ENCODE peak calls at places on chromosomes 5 and 9, in ten cellular contexts. D is spleen; P is heart right ventricle; H is OCI-LY7; E is heart left ventricle; O is pancreas; U is right atrium auricular region; R is AG04450; L is fibroblast of lung; G is CD8-positive, alpha-beta T cell. C is an unnamed sample.

GRCh38 chr5:71537681-71538080 is 49.5 kb upstream of the MCCC2 start:
- DNase-seq in D (no peak), P (no peak), H (no peak), E (no peak), O (no peak), U (no peak), R (no peak), L (no peak), G (no peak), C (no peak)

GRCh38 chr5:14243768-14244167 is 100.6 kb downstream of the TRIO start:
- DNase-seq in D (no peak), P (no peak), H (no peak), E (no peak), O (no peak), U (no peak), R (no peak), L (no peak), G (no peak), C (no peak)

GRCh38 chr9:97740848-97741821 is 44.0 kb upstream of the XPA start:
- DNase-seq in D (no peak), P (peak; percentile 64), H (no peak), E (peak; percentile 72), O (peak; percentile 85), U (peak; percentile 63), R (no peak), L (peak; percentile 44), G (peak; percentile 58), C (peak; percentile 60)

GRCh38 chr5:175566697-175567096 is 88.3 kb downstream of the SFXN1 start:
- DNase-seq in D (no peak), P (no peak), H (no peak), E (no peak), O (no peak), U (no peak), R (no peak), L (no peak), G (no peak), C (no peak)

GRCh38 chr5:128290152-128290858 is 206.7 kb downstream of the SLC12A2 start:
- DNase-seq in D (no peak), P (no peak), H (no peak), E (no peak), O (no peak), U (no peak), R (no peak), L (no peak), G (no peak), C (no peak)

GRCh38 chr9:86005253-86005775 is 64.4 kb downstream of the NAA35 start:
- DNase-seq in D (no peak), P (no peak), H (no peak), E (no peak), O (no peak), U (no peak), R (no peak), L (no peak), G (no peak), C (no peak)

GRCh38 chr5:136424835-136425694 is 59.7 kb upstream of the TRPC7 start:
- DNase-seq in D (peak; percentile 78), P (peak; percentile 59), H (peak; percentile 64), E (peak; percentile 44), O (peak; percentile 92), U (peak; percentile 62), R (no peak), L (peak; percentile 8), G (no peak), C (peak; percentile 71)

GRCh38 chr9:36148652-36149051 is 12.1 kb downstream of the GLIPR2 start:
- DNase-seq in D (peak; percentile 92), P (peak; percentile 91), H (no peak), E (peak; percentile 90), O (peak; percentile 86), U (peak; percentile 99), R (peak; percentile 92), L (peak; percentile 99), G (peak; percentile 78), C (peak; percentile 84)

DNA sequence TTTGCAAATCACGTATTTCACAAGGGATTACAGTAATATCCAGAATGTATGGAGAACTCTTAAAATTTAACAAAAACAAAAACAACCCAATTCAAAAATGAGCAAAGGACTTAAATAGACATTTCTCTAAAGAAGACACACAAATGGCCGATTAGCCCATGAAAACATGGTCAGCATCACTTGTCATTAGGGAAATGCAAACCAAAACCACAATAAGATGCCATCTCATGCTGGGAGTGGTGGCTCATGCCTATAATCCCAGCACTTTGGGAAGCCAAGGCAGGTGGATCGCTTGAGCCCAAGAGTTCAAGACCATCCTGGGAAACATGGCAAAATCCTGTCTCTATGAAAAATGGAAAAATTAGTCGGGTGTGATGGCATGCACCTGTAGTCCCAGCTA is 120.2 kb downstream of the SUSD1 start:
- DNase-seq in D (no peak), P (no peak), H (no peak), E (no peak), O (no peak), U (no peak), R (no peak), L (no peak), G (no peak), C (no peak)
- TF ChIP-seq CTCF in D (no peak), P (no peak), H (no peak), E (no peak), O (no peak), U (no peak), R (no peak), L (no peak), G (no peak), C (no peak)

DNA sequence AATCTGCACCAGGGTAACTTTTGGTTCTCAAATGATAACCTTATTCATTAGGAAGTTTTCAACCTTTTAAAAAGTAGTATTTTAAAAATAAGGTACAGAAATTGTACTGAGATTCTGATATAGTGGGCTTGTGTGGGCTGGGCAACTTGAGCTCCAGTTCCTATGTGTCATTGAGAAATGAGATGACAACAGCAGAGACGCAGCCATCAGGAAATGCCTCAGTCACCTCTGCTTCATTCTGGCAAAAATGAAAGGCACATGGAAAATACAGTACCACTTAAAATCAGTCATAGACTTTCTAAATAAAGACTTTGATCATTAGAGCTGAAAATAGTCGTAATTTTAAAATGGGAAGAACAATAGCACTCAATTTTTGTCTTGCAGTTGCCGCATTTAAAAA is 480.2 kb downstream of the PLK2 start:
- DNase-seq in D (no peak), P (no peak), H (no peak), E (no peak), O (no peak), U (no peak), R (no peak), L (no peak), G (no peak), C (no peak)
- H3K27ac ChIP-seq in D (no peak overlapping the region), P (no peak overlapping the region), H (no peak overlapping the region), E (no peak overlapping the region), O (no peak overlapping the region), U (no peak overlapping the region), R (no peak overlapping the region), L (no peak overlapping the region), G (no peak overlapping the region), C (no peak overlapping the region)

GRCh38 chr9:127954831-127955293 is 17.2 kb upstream of the DPM2 start:
- DNase-seq in D (no peak), P (no peak), H (no peak), E (no peak), O (no peak), U (no peak), R (no peak), L (no peak), G (no peak), C (no peak)

GRCh38 chr9:127959841-127960409 is 20.9 kb downstream of the EEIG1 start:
- DNase-seq in D (no peak), P (no peak), H (no peak), E (no peak), O (no peak), U (no peak), R (no peak), L (no peak), G (no peak), C (no peak)

GRCh38 chr9:127953768-127954505 is 16.3 kb upstream of the DPM2 start:
- DNase-seq in D (no peak), P (no peak), H (no peak), E (no peak), O (no peak), U (no peak), R (no peak), L (no peak), G (no peak), C (no peak)

GRCh38 chr9:127958728-127959127 is 21.1 kb upstream of the DPM2 start:
- DNase-seq in D (no peak), P (no peak), H (no peak), E (no peak), O (no peak), U (no peak), R (no peak), L (no peak), G (no peak), C (no peak)

GRCh38 chr9:127955294-127956015 is 17.8 kb upstream of the DPM2 start:
- DNase-seq in D (no peak), P (peak; percentile 68), H (peak; percentile 81), E (peak; percentile 62), O (no peak), U (no peak), R (no peak), L (no peak), G (peak; percentile 80), C (peak; percentile 85)
- TF ChIP-seq CTCF in D (peak; percentile 32), P (peak; percentile 32), H (peak; percentile 80), E (peak; percentile 13), O (peak; percentile 53), U (peak; percentile 20), R (no peak), L (no peak), G (peak; percentile 77), C (peak; percentile 68)

GRCh38 chr5:72999916-73000315 is 44.1 kb downstream of the FCHO2 start:
- DNase-seq in D (no peak), P (no peak), H (no peak), E (no peak), O (no peak), U (no peak), R (no peak), L (no peak), G (no peak), C (no peak)
- H3K27ac ChIP-seq in D (no peak overlapping the region), P (no peak overlapping the region), H (no peak overlapping the region), E (no peak overlapping the region), O (no peak overlapping the region), U (no peak overlapping the region), R (no peak overlapping the region), L (no peak overlapping the region), G (no peak overlapping the region), C (no peak overlapping the region)

GRCh38 chr5:130642461-130642860 is 522.6 kb downstream of the HINT1 start:
- DNase-seq in D (no peak), P (no peak), H (no peak), E (no peak), O (no peak), U (no peak), R (no peak), L (no peak), G (no peak), C (no peak)

GRCh38 chr5:130643321-130643720 is 521.7 kb downstream of the HINT1 start:
- DNase-seq in D (no peak), P (no peak), H (no peak), E (no peak), O (no peak), U (no peak), R (no peak), L (no peak), G (no peak), C (no peak)
- TF ChIP-seq CTCF in D (no peak), P (no peak), H (no peak), E (no peak), O (no peak), U (no peak), R (no peak), L (no peak), G (no peak), C (no peak)

DNA sequence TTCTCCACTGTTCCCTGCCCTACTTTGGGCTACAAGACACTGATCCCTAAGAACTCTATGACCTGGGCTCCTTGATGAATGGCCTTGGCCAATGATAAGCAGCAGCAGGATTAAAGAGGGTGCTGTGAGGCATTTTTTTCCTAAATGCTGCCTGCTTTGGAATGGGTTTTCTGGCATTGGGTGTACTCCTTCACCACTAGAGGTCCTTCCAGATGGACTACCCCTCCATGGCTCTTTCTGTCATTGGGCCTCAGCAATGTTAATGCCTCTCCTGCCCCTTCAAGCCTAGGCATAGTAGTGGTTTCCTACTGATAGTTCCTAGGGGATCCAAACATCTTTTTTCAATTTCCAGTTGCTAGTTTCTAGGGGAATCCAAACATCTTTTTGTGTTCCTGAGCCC is 319.3 kb upstream of the RPS23 start:
- DNase-seq in D (no peak), P (no peak), H (no peak), E (no peak), O (no peak), U (no peak), R (no peak), L (no peak), G (no peak), C (no peak)
- H3K27ac ChIP-seq in D (no peak overlapping the region), P (no peak overlapping the region), H (no peak overlapping the region), E (no peak overlapping the region), O (no peak overlapping the region), U (no peak overlapping the region), R (no peak overlapping the region), L (no peak overlapping the region), G (no peak overlapping the region), C (no peak overlapping the region)

C was measured in stomach.